ENCODE peak calls at places on chromosomes 16 and 17, in four cellular contexts. T is nephron progenitor cell, F is sigmoid colon, L is chondrocyte. J is an unnamed sample.

GRCh38 chr16:24700549-24701392 is 28.7 kb upstream of the TNRC6A start:
- DNase-seq in T (no peak), F (peak), L (no peak), J (no peak)

GRCh38 chr17:4175921-4176802 is 33.2 kb downstream of the CYB5D2 start:
- DNase-seq in T (peak), F (no peak), L (peak), J (no peak)

GRCh38 chr17:82799591-82799990 is 40.2 kb downstream of the ZNF750 start:
- DNase-seq in T (no peak), F (no peak), L (no peak), J (no peak)

GRCh38 chr16:74711938-74712337 is 11.3 kb upstream of the MLKL start:
- DNase-seq in T (no peak), F (no peak), L (no peak), J (no peak)

GRCh38 chr16:9091867-9092281 is 430 bp downstream of the HAPSTR1 start:
- DNase-seq in T (no peak), F (peak), L (no peak), J (no peak)

GRCh38 chr17:62826956-62827355 is 18.8 kb upstream of the MARCHF10 start:
- DNase-seq in T (no peak), F (no peak), L (no peak), J (no peak)

GRCh38 chr17:44581868-44582267 is 24.6 kb downstream of the FZD2 start:
- DNase-seq in T (no peak), F (no peak), L (no peak), J (peak)

GRCh38 chr16:88130016-88130415 is 178.8 kb downstream of the BANP start:
- DNase-seq in T (no peak), F (no peak), L (no peak), J (no peak)

GRCh38 chr16:4087990-4088577 is 28.2 kb downstream of the ADCY9 start:
- DNase-seq in T (no peak), F (no peak), L (no peak), J (no peak)

GRCh38 chr16:4091638-4092037 is 24.6 kb downstream of the ADCY9 start:
- DNase-seq in T (no peak), F (no peak), L (no peak), J (no peak)

GRCh38 chr16:4090476-4090875 is 25.8 kb downstream of the ADCY9 start:
- DNase-seq in T (no peak), F (no peak), L (no peak), J (no peak)

GRCh38 chr16:4089251-4089810 is 26.9 kb downstream of the ADCY9 start:
- DNase-seq in T (no peak), F (no peak), L (no peak), J (no peak)

DNA sequence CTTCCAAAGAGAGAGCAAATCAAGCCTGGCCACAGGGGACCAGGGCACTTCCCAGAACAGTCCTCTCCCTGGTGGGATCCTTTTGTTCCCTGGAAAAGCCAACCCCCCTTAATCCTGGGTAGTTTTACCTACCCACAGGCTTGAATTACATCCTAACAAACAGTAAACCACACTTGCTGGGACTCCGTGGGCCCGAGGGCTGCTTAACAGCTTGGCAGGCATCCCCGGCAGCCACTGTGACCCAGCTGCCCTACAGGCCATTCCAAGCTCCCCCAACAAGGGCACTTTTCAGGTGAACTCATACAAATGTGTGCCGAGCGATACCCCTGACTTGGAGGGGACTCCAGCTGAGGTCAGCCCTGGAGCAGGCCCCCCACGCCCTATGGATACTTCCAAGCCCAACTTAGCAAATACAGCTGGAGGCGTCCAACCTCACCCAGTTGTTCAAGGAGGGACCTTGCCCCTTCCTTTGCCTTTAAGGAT is 26.4 kb downstream of the ADCY9 start:
- DNase-seq in T (no peak), F (no peak), L (no peak), J (no peak)
- TF ChIP-seq CTCF in T (no peak), F (no peak), L (no peak), J (no peak)

DNA sequence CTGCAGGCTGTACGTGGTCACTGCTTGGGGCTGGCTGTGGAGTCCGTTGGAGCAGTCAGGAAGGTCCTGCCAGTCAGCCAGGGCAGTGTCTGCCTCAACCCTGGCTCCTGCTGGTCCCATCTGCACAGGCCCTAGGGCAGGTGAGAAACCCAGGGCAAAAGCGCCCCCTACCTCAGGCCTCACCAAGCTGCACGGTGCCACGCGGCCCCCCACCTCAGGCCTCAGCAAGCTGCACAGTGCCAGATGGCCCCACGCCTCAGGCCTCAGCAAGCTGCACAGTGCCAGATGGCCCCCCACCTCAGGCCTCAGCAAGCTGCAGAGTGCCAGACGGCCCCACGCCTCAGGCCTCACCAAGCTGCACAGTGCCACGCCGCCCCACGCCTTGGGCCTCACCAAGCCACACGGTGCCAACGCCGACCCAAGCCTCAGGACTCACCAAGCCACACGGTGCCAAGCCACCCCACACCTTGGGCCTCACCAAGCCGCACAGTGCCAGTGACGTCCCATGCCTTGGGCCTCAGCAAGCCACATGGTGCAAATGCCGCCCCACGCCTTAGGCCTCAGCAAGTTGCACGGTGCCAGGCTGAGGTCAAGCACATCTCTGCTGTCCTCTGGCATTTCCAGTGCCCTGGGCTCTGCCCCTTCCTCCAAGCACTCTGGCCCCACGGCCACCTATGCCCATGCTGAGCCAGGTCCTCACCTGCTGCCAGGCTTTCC is 5.5 kb downstream of the TMEM204 start:
- DNase-seq in T (no peak), F (no peak), L (peak), J (peak)
- TF ChIP-seq CTCF in T (no peak), F (no peak), L (peak), J (peak)

GRCh38 chr16:26963109-26963508 is 103.6 kb upstream of the C16orf82 start:
- DNase-seq in T (peak), F (no peak), L (no peak), J (no peak)
- TF ChIP-seq CTCF in T (peak), F (no peak), L (no peak), J (peak)

DNA sequence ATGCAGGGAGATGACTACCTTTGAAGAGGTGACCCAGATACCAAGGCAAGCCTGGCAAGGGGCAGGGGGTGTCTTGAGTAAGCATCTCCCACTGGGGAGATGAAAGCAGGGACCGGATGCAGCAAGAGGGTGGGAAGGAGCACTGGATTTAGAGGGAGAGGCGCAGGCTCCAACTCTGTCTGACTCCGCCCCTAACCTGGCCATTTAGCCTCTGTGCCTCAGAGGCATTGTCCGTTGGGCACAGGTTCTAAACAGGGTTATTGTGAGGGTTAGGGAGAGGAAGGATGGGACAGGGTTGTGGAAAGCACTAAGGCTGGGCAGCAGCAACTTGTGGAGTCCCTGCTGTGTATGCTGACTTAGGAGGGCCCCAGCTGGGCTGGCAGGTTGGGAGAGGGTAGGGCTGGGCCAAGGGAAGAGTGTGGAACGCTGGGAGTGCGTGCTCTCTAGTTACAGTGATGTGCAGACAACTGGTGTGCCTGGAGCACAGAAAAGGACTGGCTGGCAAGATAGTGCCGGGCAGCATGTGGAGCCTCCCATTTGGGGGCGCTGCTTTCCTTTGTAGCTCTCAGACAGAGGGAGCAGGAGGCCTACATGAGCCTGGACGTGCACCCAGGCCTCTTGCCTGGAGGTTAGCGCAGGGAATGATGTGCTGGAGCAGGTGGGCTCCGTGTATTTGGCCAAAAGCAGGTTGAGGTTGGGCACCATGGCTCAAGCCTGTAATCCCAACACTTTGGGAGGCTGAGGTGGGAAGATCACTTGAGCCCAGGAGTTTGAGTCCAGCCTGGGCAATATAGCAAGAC is 26.2 kb downstream of the TBX2 start:
- DNase-seq in T (no peak), F (no peak), L (no peak), J (peak)
- TF ChIP-seq CTCF in T (no peak), F (no peak), L (peak), J (peak)

DNA sequence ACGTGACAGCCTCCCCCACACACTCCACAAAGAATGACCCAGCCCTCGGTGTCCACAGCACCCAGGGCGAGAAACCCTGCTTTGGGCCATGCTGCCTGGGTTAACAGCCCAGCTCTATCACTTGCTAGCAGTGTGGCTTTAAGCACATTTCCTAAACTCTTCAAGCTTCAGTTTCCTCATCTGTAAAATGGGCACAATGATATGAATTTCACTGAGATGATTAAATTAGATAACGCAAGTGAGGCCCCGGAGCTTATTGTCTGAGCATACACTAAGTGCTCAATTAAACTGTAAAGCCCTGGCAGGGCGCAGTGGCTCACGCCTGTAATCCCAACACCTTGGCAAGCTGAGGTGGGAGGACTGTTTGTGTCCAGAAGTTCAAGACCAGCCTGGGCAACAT is 79.4 kb downstream of the LITAF start:
- DNase-seq in T (no peak), F (no peak), L (peak), J (no peak)
- TF ChIP-seq CTCF in T (no peak), F (no peak), L (no peak), J (no peak)

J was measured in BE2C.